ENCODE peak calls at places on chromosomes 5 and 9, in ten cellular contexts. N is choroid plexus epithelial cell; I is Panc1; S is fibroblast of lung; T is heart right ventricle; O is K562; L is endodermal cell; A is CD8-positive, alpha-beta memory T cell; R is bronchial epithelial cell; M is GM23338. W is an unnamed sample.

GRCh38 chr9:137705443-137705863 is 86.6 kb downstream of the EHMT1 start:
- DNase-seq in N (no peak), I (no peak), S (no peak), T (no peak), O (no peak), L (no peak), A (no peak), R (no peak), M (no peak), W (no peak)

GRCh38 chr5:29867155-29867554 is 1326.3 kb upstream of the CDH6 start:
- DNase-seq in N (no peak), I (no peak), S (no peak), T (no peak), O (no peak), L (no peak), A (no peak), R (no peak), M (no peak), W (no peak)

GRCh38 chr5:124655211-124655880 is 91.1 kb downstream of the ZNF608 start:
- DNase-seq in N (peak), I (no peak), S (peak), T (no peak), O (no peak), L (no peak), A (no peak), R (peak), M (no peak), W (peak)

GRCh38 chr5:9151671-9152427 is 394.0 kb downstream of the SEMA5A start:
- DNase-seq in N (no peak), I (no peak), S (no peak), T (peak), O (no peak), L (no peak), A (no peak), R (no peak), M (no peak), W (no peak)

GRCh38 chr5:136202800-136203199 is 9.8 kb upstream of the SMIM32 start:
- DNase-seq in N (no peak), I (no peak), S (no peak), T (no peak), O (no peak), L (peak), A (no peak), R (no peak), M (peak), W (no peak)

GRCh38 chr9:84463272-84463671 is 122.7 kb upstream of the SLC28A3 start:
- DNase-seq in N (no peak), I (no peak), S (no peak), T (no peak), O (no peak), L (no peak), A (no peak), R (no peak), M (no peak), W (no peak)

GRCh38 chr5:67543704-67544103 is 347.1 kb upstream of the CD180 start:
- DNase-seq in N (no peak), I (no peak), S (no peak), T (peak), O (no peak), L (no peak), A (no peak), R (no peak), M (no peak), W (peak)

GRCh38 chr5:163467682-163468081 is 7.2 kb downstream of the HMMR start:
- DNase-seq in N (no peak), I (no peak), S (no peak), T (no peak), O (no peak), L (no peak), A (no peak), R (no peak), M (no peak), W (no peak)

GRCh38 chr9:134644715-134645606 is 3.4 kb downstream of the COL5A1 start:
- DNase-seq in N (peak), I (no peak), S (peak), T (peak), O (peak), L (no peak), A (no peak), R (peak), M (no peak), W (peak)

GRCh38 chr5:162268694-162269481 is 201.3 kb downstream of the GABRG2 start:
- DNase-seq in N (no peak), I (no peak), S (no peak), T (no peak), O (no peak), L (no peak), A (no peak), R (no peak), M (no peak), W (no peak)

GRCh38 chr5:157487358-157487757 is 27.3 kb downstream of the NIPAL4 start:
- DNase-seq in N (no peak), I (no peak), S (no peak), T (no peak), O (no peak), L (no peak), A (no peak), R (no peak), M (no peak), W (no peak)

GRCh38 chr5:61941637-61942036 is 364.4 kb upstream of the KIF2A start:
- DNase-seq in N (no peak), I (no peak), S (peak), T (no peak), O (no peak), L (no peak), A (no peak), R (no peak), M (no peak), W (no peak)

GRCh38 chr9:134492281-134492691 is 149.3 kb upstream of the COL5A1 start:
- DNase-seq in N (peak), I (no peak), S (peak), T (peak), O (no peak), L (no peak), A (no peak), R (no peak), M (no peak), W (peak)

GRCh38 chr9:95874989-95875304 is 544 bp upstream of the ERCC6L2 start:
- DNase-seq in N (peak), I (no peak), S (no peak), T (peak), O (peak), L (peak), A (peak), R (peak), M (peak), W (no peak)

GRCh38 chr5:93189707-93190120 is 391.3 kb downstream of the NR2F1-AS1 start:
- DNase-seq in N (peak), I (peak), S (peak), T (no peak), O (no peak), L (no peak), A (no peak), R (peak), M (no peak), W (peak)

GRCh38 chr9:8036914-8037524 is 237.4 kb upstream of the DMAC1 start:
- DNase-seq in N (no peak), I (no peak), S (no peak), T (no peak), O (no peak), L (no peak), A (no peak), R (no peak), M (no peak), W (no peak)

GRCh38 chr5:154476343-154477213 is 1.4 kb downstream of the HAND1 start:
- DNase-seq in N (no peak), I (no peak), S (no peak), T (no peak), O (no peak), L (peak), A (no peak), R (no peak), M (peak), W (no peak)

GRCh38 chr5:77367733-77368132 is 124.4 kb downstream of the WDR41 start:
- DNase-seq in N (peak), I (no peak), S (peak), T (no peak), O (no peak), L (no peak), A (no peak), R (peak), M (no peak), W (no peak)

GRCh38 chr9:91777437-91777836 is 172.6 kb downstream of the ROR2 start:
- DNase-seq in N (peak), I (no peak), S (peak), T (no peak), O (no peak), L (no peak), A (no peak), R (no peak), M (no peak), W (peak)

GRCh38 chr5:57216714-57217113 is 42.9 kb downstream of the GPBP1 start:
- DNase-seq in N (peak), I (no peak), S (peak), T (no peak), O (no peak), L (no peak), A (no peak), R (peak), M (no peak), W (peak)

GRCh38 chr5:111163000-111163399 is 61.2 kb upstream of the CAMK4 start:
- DNase-seq in N (peak), I (no peak), S (peak), T (no peak), O (no peak), L (no peak), A (no peak), R (no peak), M (no peak), W (no peak)

GRCh38 chr5:111159845-111160244 is 64.3 kb upstream of the CAMK4 start:
- DNase-seq in N (no peak), I (no peak), S (no peak), T (no peak), O (no peak), L (no peak), A (no peak), R (no peak), M (peak), W (no peak)

GRCh38 chr5:111153483-111153882 is 61.3 kb downstream of the WDR36 start:
- DNase-seq in N (no peak), I (no peak), S (no peak), T (no peak), O (no peak), L (no peak), A (no peak), R (no peak), M (no peak), W (no peak)

GRCh38 chr5:111158105-111158744 is 66.0 kb upstream of the CAMK4 start:
- DNase-seq in N (peak), I (peak), S (peak), T (peak), O (peak), L (peak), A (peak), R (peak), M (peak), W (peak)
- H3K4me3 ChIP-seq in N (no peak), I (no peak), S (no peak), T (no peak), O (no peak), L (no peak), A (no peak), R (no peak), M (no peak), W (no peak)

DNA sequence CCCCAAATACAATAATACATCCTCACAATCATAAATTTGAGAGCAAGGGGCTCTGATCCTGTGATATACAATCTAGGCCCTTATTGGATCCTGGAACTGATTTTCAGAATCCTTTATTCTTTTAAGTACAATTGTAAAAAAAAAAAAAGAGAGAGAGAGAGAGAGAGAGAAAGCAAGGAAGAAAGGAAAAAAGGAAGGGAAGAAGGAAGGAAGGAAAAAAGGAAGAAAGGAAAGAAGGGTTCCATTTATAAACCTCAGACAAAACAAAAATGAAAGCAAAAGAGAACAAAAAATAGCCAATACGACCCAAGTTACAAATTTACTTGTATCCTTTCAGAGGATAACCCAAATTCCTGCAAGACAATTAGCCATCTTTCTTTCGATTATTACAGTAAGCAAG is 543.1 kb downstream of the RAB3C start:
- DNase-seq in N (peak), I (no peak), S (no peak), T (no peak), O (no peak), L (no peak), A (no peak), R (no peak), M (no peak), W (peak)
- H3K4me3 ChIP-seq in N (no peak), I (no peak), S (peak), T (no peak), O (no peak), L (no peak), A (peak), R (no peak), M (no peak), W (no peak)

DNA sequence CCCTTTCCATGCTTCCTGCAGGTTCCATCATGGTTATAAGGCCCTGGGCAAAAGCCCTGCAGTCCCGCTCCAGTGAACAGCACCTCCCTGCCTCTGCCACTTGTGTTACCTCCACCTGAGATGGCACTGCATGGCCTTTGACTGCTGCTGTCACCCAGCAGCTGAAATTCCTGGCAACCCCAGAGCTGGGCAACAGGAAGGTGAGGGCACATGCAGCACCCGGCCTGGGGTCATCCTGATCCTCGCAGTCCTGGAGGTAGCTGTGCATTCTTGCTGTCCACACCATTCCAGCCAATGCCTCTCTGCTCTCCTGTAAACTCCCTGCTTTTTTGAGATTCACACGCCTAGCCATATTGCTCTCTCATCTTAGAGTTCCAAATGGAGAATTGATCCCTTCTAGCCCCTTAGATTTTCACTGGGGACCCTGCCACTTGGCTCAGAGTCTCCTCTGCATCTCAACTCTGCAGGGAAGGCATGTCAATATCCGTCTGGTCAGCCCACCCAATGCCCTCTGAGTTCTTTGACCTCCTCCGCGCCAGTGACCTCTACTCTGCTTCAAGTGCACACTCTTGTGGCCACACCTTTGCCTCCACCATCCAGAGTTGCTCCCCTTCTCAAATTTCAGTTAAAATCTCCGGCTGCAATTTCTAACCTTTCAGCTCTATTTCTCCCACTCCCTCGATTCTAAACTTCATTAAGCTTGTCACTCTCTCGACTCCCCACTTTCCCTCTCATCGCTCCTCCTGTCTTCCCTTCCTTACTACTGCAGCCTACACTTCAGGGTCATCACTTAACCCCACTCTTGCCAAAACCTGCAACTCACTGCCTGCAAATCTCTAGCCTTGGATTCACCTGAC is 93.4 kb downstream of the ANKH start:
- DNase-seq in N (no peak), I (no peak), S (no peak), T (no peak), O (no peak), L (no peak), A (no peak), R (no peak), M (no peak), W (no peak)
- H3K4me3 ChIP-seq in N (no peak), I (no peak), S (no peak), T (no peak), O (no peak), L (no peak), A (no peak), R (no peak), M (no peak), W (no peak)

DNA sequence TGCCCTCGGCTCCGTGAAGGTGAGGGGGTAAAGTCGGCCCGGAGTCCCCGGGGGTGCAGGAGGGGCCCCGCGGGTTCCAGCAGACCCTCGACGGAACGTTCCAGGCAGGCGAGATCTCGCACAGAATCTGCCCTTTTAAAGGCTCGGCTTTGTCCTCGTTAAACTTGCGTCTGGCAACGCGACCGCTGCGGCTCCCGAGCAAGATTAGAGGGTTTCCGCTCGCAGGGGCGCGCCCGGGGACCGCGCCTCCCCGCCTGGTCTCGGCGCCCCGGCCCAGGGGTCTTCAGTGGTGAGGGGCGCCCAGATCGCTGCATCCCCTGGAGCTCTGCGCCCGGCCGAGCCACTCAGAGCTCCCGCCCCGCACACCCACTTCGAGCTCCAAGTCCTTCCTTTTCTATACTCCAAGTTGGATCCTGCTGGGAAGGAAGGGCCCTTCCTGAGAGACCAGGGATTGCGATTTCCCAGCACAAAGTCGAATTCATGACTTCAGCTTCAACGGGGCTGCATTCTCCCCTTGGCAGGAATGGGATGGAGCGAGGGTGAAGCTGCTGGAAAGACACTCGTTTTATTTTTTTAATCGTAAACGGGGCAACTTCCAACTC is 11.4 kb downstream of the PROP1 start:
- DNase-seq in N (no peak), I (no peak), S (peak), T (no peak), O (no peak), L (no peak), A (no peak), R (no peak), M (peak), W (peak)
- H3K4me3 ChIP-seq in N (no peak), I (no peak), S (peak), T (no peak), O (no peak), L (no peak), A (no peak), R (no peak), M (peak), W (no peak)